ENCODE peak calls at places on chromosomes 5 and 9, in eight cellular contexts. M is H9, W is GM12878, T is prostate gland, B is A549, O is fibroblast of the aortic adventitia, R is HFFc6, V is right atrium auricular region. C is an unnamed sample.

GRCh38 chr9:37650299-37650872 is 368 bp upstream of the FRMPD1 start:
- DNase-seq in B (no peak), V (no peak), W (no peak), O (no peak), M (no peak), T (no peak), R (no peak), C (no peak)

GRCh38 chr9:35538361-35539234 is 48.7 kb downstream of the RUSC2 start:
- DNase-seq in W (no peak), V (peak; percentile 90), B (no peak), O (peak; percentile 90), T (no peak), M (peak; percentile 75), R (peak; percentile 78), C (peak; percentile 60)

GRCh38 chr9:708182-708555 is 133.3 kb upstream of the DMRT1 start:
- DNase-seq in R (no peak), T (no peak), O (peak; percentile 43), M (no peak), B (no peak), W (no peak), V (no peak), C (no peak)

GRCh38 chr9:2634158-2634557 is 12.6 kb downstream of the VLDLR start:
- DNase-seq in O (no peak), M (no peak), V (no peak), T (no peak), W (no peak), R (no peak), B (no peak), C (no peak)

GRCh38 chr5:158770506-158770905 is 329.2 kb downstream of the EBF1 start:
- DNase-seq in B (peak; percentile 26), R (no peak), V (no peak), T (no peak), O (peak; percentile 56), M (peak; percentile 57), W (no peak), C (no peak)

GRCh38 chr5:179118756-179119414 is 58.7 kb downstream of the ZNF354C start:
- DNase-seq in W (no peak), T (no peak), R (no peak), B (no peak), M (no peak), V (peak; percentile 26), O (no peak), C (no peak)

GRCh38 chr5:81125959-81126358 is 107.2 kb upstream of the CKMT2 start:
- DNase-seq in V (no peak), B (no peak), O (peak; percentile 19), M (no peak), T (peak; percentile 8), R (no peak), W (no peak), C (peak; percentile 12)

GRCh38 chr9:69622664-69623063 is 49.5 kb downstream of the APBA1 start:
- DNase-seq in W (no peak), T (no peak), O (peak; percentile 99), V (no peak), R (peak; percentile 9), B (no peak), M (no peak), C (peak; percentile 35)

GRCh38 chr5:127959152-127959764 is 124.3 kb upstream of the SLC12A2 start:
- DNase-seq in T (peak; percentile 53), V (no peak), M (no peak), B (peak; percentile 85), R (peak; percentile 72), O (peak; percentile 84), W (no peak), C (peak; percentile 44)

GRCh38 chr9:92773810-92774209 is 9.2 kb upstream of the BICD2 start:
- DNase-seq in T (no peak), R (no peak), V (no peak), B (no peak), W (no peak), O (no peak), M (no peak), C (no peak)

GRCh38 chr5:125267636-125268248 is 521.3 kb upstream of the ZNF608 start:
- DNase-seq in O (no peak), V (no peak), R (no peak), M (no peak), B (no peak), T (no peak), W (no peak), C (no peak)

GRCh38 chr5:80237243-80237642 is 18.6 kb downstream of the SERINC5 start:
- DNase-seq in O (no peak), M (no peak), V (no peak), R (no peak), W (no peak), T (no peak), B (no peak), C (no peak)

GRCh38 chr9:16184964-16185646 is 632.3 kb downstream of the CCDC171 start:
- DNase-seq in B (peak; percentile 17), R (no peak), M (no peak), O (no peak), V (no peak), T (no peak), W (no peak), C (no peak)

GRCh38 chr5:96883871-96884270 is 7.6 kb downstream of the ERAP2 start:
- DNase-seq in M (no peak), O (no peak), W (no peak), R (no peak), B (no peak), V (no peak), T (no peak), C (no peak)

GRCh38 chr5:4905674-4906528 is 234.2 kb upstream of the ADAMTS16 start:
- DNase-seq in O (peak; percentile 24), R (no peak), W (no peak), V (no peak), B (no peak), T (no peak), M (peak; percentile 62), C (no peak)

GRCh38 chr5:123937230-123937629 is 425.3 kb downstream of the CSNK1G3 start:
- DNase-seq in M (peak; percentile 69), O (peak; percentile 73), R (peak; percentile 69), T (peak; percentile 29), W (peak; percentile 3), B (peak; percentile 71), V (no peak), C (peak; percentile 19)

GRCh38 chr5:83157120-83157519 is 79.8 kb downstream of the XRCC4 start:
- DNase-seq in R (no peak), O (no peak), T (no peak), B (no peak), V (no peak), M (no peak), W (no peak), C (no peak)

GRCh38 chr9:84068872-84069271 is 88.3 kb downstream of the RMI1 start:
- DNase-seq in T (no peak), W (no peak), O (no peak), V (no peak), M (no peak), B (no peak), R (no peak), C (no peak)

GRCh38 chr9:11204521-11204920 is 591.7 kb upstream of the PTPRD start:
- DNase-seq in T (no peak), M (no peak), O (no peak), B (no peak), W (no peak), R (no peak), V (no peak), C (no peak)

GRCh38 chr9:11194249-11194648 is 581.4 kb upstream of the PTPRD start:
- DNase-seq in V (no peak), O (no peak), T (no peak), M (no peak), R (no peak), W (no peak), B (no peak), C (no peak)

GRCh38 chr9:11199335-11199734 is 586.5 kb upstream of the PTPRD start:
- DNase-seq in O (no peak), W (no peak), T (no peak), B (no peak), R (no peak), M (peak; percentile 48), V (no peak), C (no peak)
- TF ChIP-seq CTCF in O (no peak), W (no peak), T (no peak), B (no peak), R (no peak), M (no peak), V (no peak), C (no peak)

GRCh38 chr9:98707158-98708102 is 1.3 kb downstream of the GABBR2 start:
- DNase-seq in W (no peak), T (peak; percentile 15), B (peak; percentile 78), M (peak; percentile 85), O (peak; percentile 79), R (peak; percentile 50), V (no peak), C (peak; percentile 4)
- TF ChIP-seq CTCF in W (peak; percentile 34), T (peak; percentile 16), B (peak; percentile 54), M (peak; percentile 86), O (peak; percentile 83), R (peak; percentile 87), V (peak; percentile 60), C (peak; percentile 56)

DNA sequence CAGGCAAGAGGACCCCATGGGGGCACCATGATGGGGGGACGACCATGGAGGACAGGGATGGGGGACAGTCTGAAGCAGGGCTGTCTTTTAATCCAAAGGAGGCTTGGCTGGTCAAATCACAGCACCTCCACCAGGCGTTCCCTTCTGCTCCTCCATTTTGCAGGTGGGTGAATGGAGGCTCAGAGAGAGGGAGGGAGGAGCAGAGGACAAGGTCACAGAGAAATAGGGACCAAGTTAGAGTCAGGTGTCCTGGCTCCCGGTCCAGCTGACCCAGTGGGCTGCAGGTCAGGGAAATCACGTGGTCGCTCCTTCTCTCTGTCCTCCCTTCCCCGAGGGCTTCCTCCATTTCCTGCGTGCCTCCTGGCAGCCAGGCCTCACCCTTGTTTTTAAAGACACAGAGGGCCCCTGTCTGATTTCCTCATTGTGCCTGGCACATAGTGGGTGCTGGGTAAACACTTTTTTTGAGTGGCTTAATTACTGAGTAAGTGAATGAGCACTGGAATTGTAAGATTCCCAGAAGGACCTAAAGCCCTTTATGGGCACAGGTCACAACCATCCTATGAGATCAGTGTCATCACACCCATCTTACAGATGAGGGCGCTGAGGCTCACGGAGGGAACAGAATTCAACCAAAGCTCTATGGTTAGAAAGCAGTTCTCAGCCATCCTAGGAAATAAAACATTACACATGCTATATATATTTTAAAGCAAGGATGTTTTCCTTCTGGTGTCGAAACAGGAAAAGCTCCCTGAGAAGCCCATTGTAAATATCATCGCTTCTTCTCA is 156.2 kb upstream of the SMIM23 start:
- DNase-seq in V (no peak), W (no peak), T (no peak), M (peak; percentile 29), R (no peak), O (peak; percentile 31), B (peak; percentile 24), C (no peak)
- TF ChIP-seq CTCF in V (no peak), W (no peak), T (no peak), M (no peak), R (no peak), O (peak; percentile 28), B (no peak), C (no peak)

GRCh38 chr9:110432253-110432652 is 94.6 kb upstream of the TXNDC8 start:
- DNase-seq in M (no peak), O (peak; percentile 88), B (no peak), T (no peak), W (no peak), R (peak; percentile 65), V (no peak), C (no peak)

GRCh38 chr9:110427497-110428104 is 89.9 kb upstream of the TXNDC8 start:
- DNase-seq in T (no peak), M (peak; percentile 77), W (no peak), B (peak; percentile 60), V (no peak), O (peak; percentile 32), R (peak; percentile 24), C (no peak)

GRCh38 chr9:110426052-110426709 is 88.5 kb upstream of the TXNDC8 start:
- DNase-seq in O (peak; percentile 60), M (no peak), B (peak; percentile 38), T (no peak), V (no peak), R (peak; percentile 33), W (no peak), C (no peak)

GRCh38 chr9:110429453-110429852 is 91.8 kb upstream of the TXNDC8 start:
- DNase-seq in R (no peak), O (no peak), W (no peak), B (no peak), V (no peak), T (no peak), M (no peak), C (no peak)
- TF ChIP-seq CTCF in R (peak; percentile 58), O (peak; percentile 12), W (no peak), B (no peak), V (no peak), T (no peak), M (peak; percentile 34), C (peak; percentile 2)

C was measured in AG09319.